ENCODE peak calls at places on chromosome 1, in four cellular contexts. One of them, this sample, is unnamed.

GRCh38 chr1:248618878-248619277 is 16.0 kb downstream of the OR2T11 start:
- DNase-seq in lung microvascular endothelial cell: peak
- DNase-seq in substantia nigra: peak
- DNase-seq in astrocyte of the cerebellum: no peak
- DNase-seq in this sample: no peak

GRCh38 chr1:107842241-107842640 is 122.7 kb downstream of the VAV3 start:
- DNase-seq in lung microvascular endothelial cell: peak
- DNase-seq in substantia nigra: no peak
- DNase-seq in astrocyte of the cerebellum: no peak
- DNase-seq in this sample: no peak

GRCh38 chr1:227901239-227901905 is 46.4 kb downstream of the WNT9A start:
- DNase-seq in lung microvascular endothelial cell: no peak
- DNase-seq in astrocyte of the cerebellum: no peak
- DNase-seq in substantia nigra: no peak
- DNase-seq in this sample: no peak

GRCh38 chr1:22223176-22223575 is 80.3 kb upstream of the WNT4 start:
- DNase-seq in lung microvascular endothelial cell: no peak
- DNase-seq in astrocyte of the cerebellum: no peak
- DNase-seq in substantia nigra: no peak
- DNase-seq in this sample: no peak

GRCh38 chr1:171161431-171161830 is 23.7 kb upstream of the FMO2 start:
- DNase-seq in substantia nigra: no peak
- DNase-seq in astrocyte of the cerebellum: no peak
- DNase-seq in lung microvascular endothelial cell: no peak
- DNase-seq in this sample: no peak

GRCh38 chr1:32454726-32455125 is 10.1 kb upstream of the ZBTB8B start:
- DNase-seq in lung microvascular endothelial cell: peak
- DNase-seq in astrocyte of the cerebellum: no peak
- DNase-seq in substantia nigra: peak
- DNase-seq in this sample: peak

GRCh38 chr1:44292641-44293040 is 62.4 kb downstream of the ERI3 start:
- DNase-seq in substantia nigra: no peak
- DNase-seq in lung microvascular endothelial cell: no peak
- DNase-seq in astrocyte of the cerebellum: no peak
- DNase-seq in this sample: no peak

GRCh38 chr1:15343729-15344128 is 66.0 kb upstream of the EFHD2 start:
- DNase-seq in substantia nigra: no peak
- DNase-seq in lung microvascular endothelial cell: peak
- DNase-seq in astrocyte of the cerebellum: peak
- DNase-seq in this sample: peak

GRCh38 chr1:32754282-32755097 is 51.9 kb upstream of the SYNC start:
- DNase-seq in lung microvascular endothelial cell: peak
- DNase-seq in substantia nigra: no peak
- DNase-seq in astrocyte of the cerebellum: no peak
- DNase-seq in this sample: no peak

This sample was measured in NCI-H2227 treated with DMSO at 0.1 percent for 48 hours.